ENCODE peak calls at places on chromosomes 12 and 14, in ten cellular contexts. Z is testis, V is upper lobe of right lung, N is suprapubic skin, E is Panc1, T is tibial artery, H is adrenal gland, M is endothelial cell of umbilical vein, O is pancreas, P is left lung. J is an unnamed sample.

GRCh38 chr12:93704625-93705024 is 27.4 kb downstream of the CRADD start:
- DNase-seq in O (no peak), V (no peak), H (no peak), E (no peak), M (no peak), T (no peak), Z (no peak), N (no peak), P (no peak), J (no peak)

GRCh38 chr12:29702222-29702621 is 81.5 kb downstream of the TMTC1 start:
- DNase-seq in N (no peak), V (no peak), P (no peak), M (no peak), O (no peak), E (no peak), H (no peak), T (no peak), Z (no peak), J (no peak)

GRCh38 chr14:98512501-98513251 is 759.3 kb downstream of the BCL11B start:
- DNase-seq in N (no peak), E (no peak), H (no peak), Z (peak; percentile 15), V (no peak), O (no peak), P (no peak), T (no peak), M (no peak), J (no peak)

GRCh38 chr12:12010277-12011031 is 60.3 kb upstream of the BCL2L14 start:
- DNase-seq in P (peak; percentile 89), O (peak; percentile 65), H (peak; percentile 69), V (peak; percentile 76), T (peak; percentile 71), M (no peak), E (no peak), Z (peak; percentile 52), N (no peak), J (peak; percentile 87)

GRCh38 chr12:64611430-64612286 is 1.4 kb downstream of the RASSF3 start:
- DNase-seq in T (peak; percentile 49), H (peak; percentile 57), E (no peak), V (peak; percentile 77), Z (peak; percentile 33), O (peak; percentile 50), P (peak; percentile 88), N (no peak), M (peak; percentile 55), J (no peak)

GRCh38 chr12:19915392-19916192 is 452.7 kb upstream of the PDE3A start:
- DNase-seq in V (no peak), M (peak; percentile 85), E (no peak), N (no peak), T (no peak), H (no peak), P (no peak), Z (no peak), O (no peak), J (peak; percentile 56)

GRCh38 chr12:34400986-34401658 is 378.8 kb downstream of the ALG10 start:
- DNase-seq in Z (peak; percentile 6), O (peak; percentile 4), N (peak; percentile 44), P (peak; percentile 70), V (peak; percentile 57), M (no peak), T (peak; percentile 9), E (no peak), H (no peak), J (no peak)

GRCh38 chr12:82651489-82651888 is 35.2 kb upstream of the TMTC2 start:
- DNase-seq in M (no peak), O (no peak), E (no peak), H (no peak), N (no peak), T (no peak), Z (no peak), P (no peak), V (no peak), J (no peak)

GRCh38 chr12:92034858-92035401 is 110.7 kb downstream of the BTG1 start:
- DNase-seq in O (peak; percentile 67), V (peak; percentile 62), Z (peak; percentile 41), N (no peak), T (peak; percentile 35), E (no peak), H (peak; percentile 54), M (peak; percentile 87), P (no peak), J (peak; percentile 70)

GRCh38 chr14:72443991-72444431 is 449.9 kb downstream of the DPF3 start:
- DNase-seq in P (no peak), O (no peak), T (no peak), N (no peak), M (no peak), Z (no peak), E (no peak), V (no peak), H (no peak), J (peak; percentile 49)

DNA sequence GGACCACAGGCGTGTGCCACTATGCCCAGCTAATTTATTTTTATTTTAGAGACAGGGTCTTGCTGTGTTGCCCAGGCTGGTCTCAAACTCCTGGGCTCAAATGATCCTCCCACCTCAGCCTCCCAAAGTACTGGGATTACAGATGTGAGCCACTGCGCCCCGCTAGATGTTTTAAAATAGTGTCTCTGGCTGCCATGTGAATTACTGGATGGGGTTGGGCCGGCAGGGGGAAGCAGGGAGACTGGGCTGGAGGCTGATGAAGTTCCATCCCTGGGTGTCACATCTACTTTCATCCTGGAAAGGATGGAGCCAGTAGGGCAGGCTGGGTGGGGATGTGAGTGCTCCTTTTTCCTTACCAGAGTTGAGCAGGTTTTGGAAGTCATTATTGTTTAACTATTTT is 46.1 kb downstream of the DNAH10 start:
- DNase-seq in P (no peak), T (no peak), E (no peak), O (no peak), M (no peak), H (peak; percentile 7), N (no peak), Z (no peak), V (no peak), J (no peak)
- TF ChIP-seq CTCF in P (no peak), T (no peak), E (peak; percentile 69), O (no peak), M (no peak), H (no peak), N (no peak), Z (no peak), V (no peak), J (peak; percentile 24)

GRCh38 chr14:33275879-33276278 is 337.2 kb downstream of the NPAS3 start:
- DNase-seq in V (no peak), P (no peak), O (no peak), T (no peak), Z (no peak), E (no peak), H (no peak), N (no peak), M (no peak), J (no peak)

GRCh38 chr14:33271891-33272290 is 333.2 kb downstream of the NPAS3 start:
- DNase-seq in O (no peak), N (no peak), P (no peak), H (peak; percentile 85), E (no peak), M (no peak), T (no peak), V (no peak), Z (no peak), J (no peak)

GRCh38 chr14:33271216-33271615 is 332.5 kb downstream of the NPAS3 start:
- DNase-seq in H (no peak), T (no peak), P (no peak), Z (no peak), N (no peak), V (no peak), O (no peak), E (no peak), M (no peak), J (no peak)

GRCh38 chr14:33279865-33280264 is 341.2 kb downstream of the NPAS3 start:
- DNase-seq in Z (no peak), M (no peak), E (no peak), N (no peak), O (no peak), V (no peak), T (no peak), P (no peak), H (no peak), J (no peak)

GRCh38 chr14:33273978-33274377 is 335.3 kb downstream of the NPAS3 start:
- DNase-seq in V (no peak), Z (no peak), T (no peak), M (no peak), N (no peak), H (no peak), O (no peak), P (no peak), E (no peak), J (no peak)
- H3K27me3 ChIP-seq in V (no peaks in the 10 kb centered on the region), Z (no peaks in the 10 kb centered on the region), T (no peaks in the 10 kb centered on the region), M (no peaks in the 10 kb centered on the region), N (no peaks in the 10 kb centered on the region), H (no peaks in the 10 kb centered on the region), O (no peaks in the 10 kb centered on the region), P (no peaks in the 10 kb centered on the region), E (no peaks in the 10 kb centered on the region), J (no peaks in the 10 kb centered on the region)

GRCh38 chr14:55843718-55844403 is 263.9 kb downstream of the KTN1 start:
- DNase-seq in O (no peak), V (no peak), H (no peak), Z (no peak), P (no peak), M (peak; percentile 25), T (no peak), E (no peak), N (no peak), J (no peak)
- TF ChIP-seq CTCF in O (no peak), V (peak; percentile 26), H (peak; percentile 14), Z (no peak), P (no peak), M (no peak), T (no peak), E (peak; percentile 28), N (no peak), J (no peak)

GRCh38 chr14:54566410-54567223 is at the start of gene SAMD4A:
- DNase-seq in H (peak; percentile 76), N (peak; percentile 80), V (peak; percentile 86), Z (peak; percentile 77), E (no peak), T (peak; percentile 85), O (peak; percentile 79), M (peak; percentile 84), P (peak; percentile 90), J (peak; percentile 78)

GRCh38 chr14:54567224-54567633 is 301 bp downstream of the SAMD4A start:
- DNase-seq in O (no peak), P (no peak), E (no peak), H (peak; percentile 32), N (peak; percentile 83), V (no peak), M (no peak), Z (peak; percentile 33), T (peak; percentile 34), J (no peak)

GRCh38 chr14:54564799-54565235 is 2.1 kb upstream of the SAMD4A start:
- DNase-seq in T (peak; percentile 40), E (no peak), P (no peak), V (no peak), H (peak; percentile 50), N (no peak), Z (peak; percentile 38), O (no peak), M (peak; percentile 72), J (no peak)

GRCh38 chr14:54565236-54566151 is 1.4 kb upstream of the SAMD4A start:
- DNase-seq in Z (peak; percentile 93), N (peak; percentile 97), V (peak; percentile 96), H (peak; percentile 94), O (peak; percentile 95), M (peak; percentile 94), P (peak; percentile 94), T (peak; percentile 97), E (no peak), J (peak; percentile 78)

DNA sequence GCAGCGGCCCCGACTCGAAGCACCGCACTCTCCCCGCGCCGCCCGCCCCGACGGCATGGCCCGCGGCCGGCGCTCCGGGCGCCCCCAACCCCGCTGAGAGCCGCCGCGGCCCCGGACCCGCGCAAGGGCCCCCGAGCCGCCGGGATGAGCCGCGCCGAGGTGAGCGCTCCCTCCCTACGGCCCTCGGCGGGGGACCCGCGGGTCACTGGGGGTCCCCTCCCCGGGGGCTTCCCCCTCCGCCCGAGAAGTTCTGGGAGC is 847 bp upstream of the SAMD4A start:
- DNase-seq in V (no peak), T (no peak), N (no peak), H (no peak), M (no peak), O (peak; percentile 33), E (no peak), P (no peak), Z (no peak), J (no peak)
- H3K27me3 ChIP-seq in V (no peaks in the 10 kb centered on the region), T (no peaks in the 10 kb centered on the region), N (no peaks in the 10 kb centered on the region), H (no peaks in the 10 kb centered on the region), M (no peaks in the 10 kb centered on the region), O (no peaks in the 10 kb centered on the region), E (no peaks in the 10 kb centered on the region), P (peaks cover 67% of the 10 kb centered on the region), Z (no peaks in the 10 kb centered on the region), J (no peaks in the 10 kb centered on the region)

J was measured in GM06990.